ENCODE peak calls at places on chromosomes 6 and 20, in seven cellular contexts. L is SJSA1, I is HEK293T, R is WERI-Rb-1, F is lower lobe of right lung, M is stomach, D is GM23248. G is an unnamed sample.

GRCh38 chr20:20209684-20210083 is 157.4 kb downstream of the CFAP61 start:
- DNase-seq in L (no peak), I (no peak), R (no peak), F (no peak), M (no peak), D (no peak), G (no peak)

GRCh38 chr6:169156108-169156821 is 97.4 kb downstream of the THBS2 start:
- DNase-seq in L (no peak), I (no peak), R (no peak), F (no peak), M (peak), D (no peak), G (no peak)

GRCh38 chr6:137227872-137228302 is 8.7 kb upstream of the IFNGR1 start:
- DNase-seq in L (no peak), I (no peak), R (no peak), F (no peak), M (no peak), D (no peak), G (no peak)

GRCh38 chr6:357791-358341 is 33.7 kb upstream of the IRF4 start:
- DNase-seq in L (no peak), I (no peak), R (no peak), F (peak), M (no peak), D (no peak), G (no peak)

GRCh38 chr20:26276811-26277210 is 580.2 kb upstream of the ZNF337 start:
- DNase-seq in L (no peak), I (no peak), R (peak), F (no peak), M (no peak), D (peak), G (peak)

GRCh38 chr6:155224031-155224451 is 39.8 kb upstream of the CLDN20 start:
- DNase-seq in L (peak), I (no peak), R (no peak), F (no peak), M (no peak), D (peak), G (no peak)

GRCh38 chr6:16337280-16337975 is 99.0 kb downstream of the GMPR start:
- DNase-seq in L (peak), I (no peak), R (no peak), F (peak), M (peak), D (peak), G (no peak)

GRCh38 chr6:139655783-139656705 is 281.6 kb upstream of the CITED2 start:
- DNase-seq in L (no peak), I (peak), R (no peak), F (no peak), M (peak), D (no peak), G (no peak)

GRCh38 chr6:42692151-42692911 is 30.1 kb downstream of the PRPH2 start:
- DNase-seq in L (peak), I (no peak), R (no peak), F (no peak), M (no peak), D (peak), G (no peak)

GRCh38 chr6:2037230-2037926 is 208.0 kb downstream of the GMDS start:
- DNase-seq in L (no peak), I (no peak), R (peak), F (no peak), M (no peak), D (peak), G (no peak)

GRCh38 chr6:156562636-156563035 is 214.5 kb upstream of the ARID1B start:
- DNase-seq in L (no peak), I (no peak), R (no peak), F (no peak), M (no peak), D (no peak), G (no peak)

GRCh38 chr6:32622545-32623401 is 14.4 kb upstream of the HLA-DQA1 start:
- DNase-seq in L (peak), I (peak), R (peak), F (peak), M (no peak), D (peak), G (no peak)

G was measured in DMS79 treated with DMSO at 0.1 percent for 48 hours.